ENCODE peak calls at places on chromosome 18, in nine cellular contexts. S is cardiac septum, H is GM12891, K is SK-MEL-5, V is frontal cortex, A is germinal center, Z is amniotic stem cell, J is vagina, I is T-helper 2 cell. L is an unnamed sample.
A peak's percentile ranks its signal among the peaks of the same experiment; 100 is the strongest.

GRCh38 chr18:50649821-50650220 is 89.9 kb downstream of the MAPK4 start:
- DNase-seq in S (peak; percentile 82), H (no peak), K (no peak), V (no peak), A (no peak), Z (no peak), J (no peak), I (no peak), L (no peak)

GRCh38 chr18:12885500-12885899 is 1.5 kb upstream of the PTPN2 start:
- DNase-seq in S (no peak), H (no peak), K (no peak), V (no peak), A (peak; percentile 45), Z (no peak), J (no peak), I (no peak), L (no peak)

GRCh38 chr18:12018861-12019260 is 37.6 kb downstream of the IMPA2 start:
- DNase-seq in S (no peak), H (no peak), K (no peak), V (no peak), A (no peak), Z (no peak), J (no peak), I (no peak), L (no peak)

GRCh38 chr18:24128700-24129099 is 10.2 kb upstream of the CABYR start:
- DNase-seq in S (no peak), H (no peak), K (no peak), V (no peak), A (no peak), Z (no peak), J (no peak), I (no peak), L (no peak)

GRCh38 chr18:2218101-2218500 is 353.2 kb downstream of the METTL4 start:
- DNase-seq in S (no peak), H (no peak), K (no peak), V (no peak), A (no peak), Z (no peak), J (no peak), I (no peak), L (no peak)

GRCh38 chr18:61606068-61606660 is 272.9 kb downstream of the CDH20 start:
- DNase-seq in S (no peak), H (no peak), K (no peak), V (no peak), A (no peak), Z (no peak), J (no peak), I (no peak), L (no peak)

GRCh38 chr18:8870528-8870927 is 165.2 kb downstream of the MTCL1 start:
- DNase-seq in S (no peak), H (no peak), K (no peak), V (no peak), A (no peak), Z (no peak), J (no peak), I (no peak), L (no peak)

GRCh38 chr18:26865557-26865956 is at the start of gene AQP4:
- DNase-seq in S (no peak), H (no peak), K (no peak), V (no peak), A (no peak), Z (no peak), J (no peak), I (no peak), L (no peak)

GRCh38 chr18:49025426-49025766 is 74.6 kb upstream of the SMAD7 start:
- DNase-seq in S (no peak), H (no peak), K (no peak), V (no peak), A (no peak), Z (no peak), J (no peak), I (no peak), L (no peak)

GRCh38 chr18:57961876-57962505 is 82.0 kb upstream of the NEDD4L start:
- DNase-seq in S (no peak), H (no peak), K (no peak), V (no peak), A (no peak), Z (no peak), J (no peak), I (no peak), L (no peak)

GRCh38 chr18:77086656-77087390 is 45.8 kb downstream of the MBP start:
- DNase-seq in S (no peak), H (no peak), K (no peak), V (no peak), A (no peak), Z (no peak), J (no peak), I (no peak), L (no peak)

GRCh38 chr18:54232485-54233227 is 8.2 kb upstream of the MBD2 start:
- DNase-seq in S (no peak), H (no peak), K (peak; percentile 12), V (no peak), A (no peak), Z (no peak), J (no peak), I (no peak), L (no peak)

GRCh38 chr18:37476182-37476581 is 89.4 kb downstream of the CELF4 start:
- DNase-seq in S (no peak), H (peak; percentile 39), K (peak; percentile 51), V (no peak), A (peak; percentile 35), Z (no peak), J (no peak), I (no peak), L (peak; percentile 12)